ENCODE peak calls at places on chromosome 14, in six cellular contexts. One of them, this sample, is unnamed.

GRCh38 chr14:95515080-95515489 is 1.4 kb downstream of the SYNE3 start:
- DNase-seq in heart right ventricle: peak; percentile 59
- DNase-seq in heart left ventricle: peak; percentile 74
- DNase-seq in pancreas: no peak
- DNase-seq in A549: no peak
- DNase-seq in OCI-LY7: no peak
- DNase-seq in this sample: no peak

GRCh38 chr14:77458249-77458950 is 507 bp downstream of the AHSA1 start:
- DNase-seq in A549: peak; percentile 24
- DNase-seq in heart right ventricle: no peak
- DNase-seq in OCI-LY7: peak; percentile 77
- DNase-seq in heart left ventricle: peak; percentile 63
- DNase-seq in pancreas: no peak
- DNase-seq in this sample: no peak

GRCh38 chr14:24692382-24693352 is 58.7 kb upstream of the GZMB start:
- DNase-seq in pancreas: no peak
- DNase-seq in OCI-LY7: no peak
- DNase-seq in heart left ventricle: no peak
- DNase-seq in heart right ventricle: no peak
- DNase-seq in A549: no peak
- DNase-seq in this sample: no peak

GRCh38 chr14:61566537-61567225 is 128.6 kb upstream of the HIF1A start:
- DNase-seq in pancreas: no peak
- DNase-seq in A549: no peak
- DNase-seq in heart right ventricle: no peak
- DNase-seq in OCI-LY7: no peak
- DNase-seq in heart left ventricle: no peak
- DNase-seq in this sample: no peak

GRCh38 chr14:105974902-105975301 is 448.5 kb downstream of the TMEM121 start:
- DNase-seq in pancreas: no peak
- DNase-seq in A549: no peak
- DNase-seq in heart left ventricle: no peak
- DNase-seq in OCI-LY7: no peak
- DNase-seq in heart right ventricle: no peak
- DNase-seq in this sample: no peak

GRCh38 chr14:68215628-68216027 is 396.0 kb downstream of the RAD51B start:
- DNase-seq in OCI-LY7: peak; percentile 7
- DNase-seq in heart left ventricle: no peak
- DNase-seq in A549: no peak
- DNase-seq in pancreas: no peak
- DNase-seq in heart right ventricle: no peak
- DNase-seq in this sample: no peak

GRCh38 chr14:60722836-60723217 is 1.3 kb downstream of the SIX4 start:
- DNase-seq in heart right ventricle: peak; percentile 13
- DNase-seq in A549: peak; percentile 15
- DNase-seq in pancreas: peak; percentile 46
- DNase-seq in heart left ventricle: no peak
- DNase-seq in OCI-LY7: no peak
- DNase-seq in this sample: no peak

GRCh38 chr14:89418452-89418851 is 1.4 kb upstream of the FOXN3 start:
- DNase-seq in heart left ventricle: no peak
- DNase-seq in A549: no peak
- DNase-seq in heart right ventricle: no peak
- DNase-seq in OCI-LY7: no peak
- DNase-seq in pancreas: no peak
- DNase-seq in this sample: no peak

GRCh38 chr14:67738740-67739504 is 37.2 kb downstream of the RDH12 start:
- DNase-seq in pancreas: peak; percentile 72
- DNase-seq in heart left ventricle: no peak
- DNase-seq in heart right ventricle: peak; percentile 27
- DNase-seq in A549: peak; percentile 88
- DNase-seq in OCI-LY7: no peak
- DNase-seq in this sample: peak; percentile 79

GRCh38 chr14:66610154-66610563 is 102.2 kb downstream of the GPHN start:
- DNase-seq in pancreas: no peak
- DNase-seq in A549: no peak
- DNase-seq in OCI-LY7: peak; percentile 30
- DNase-seq in heart right ventricle: no peak
- DNase-seq in heart left ventricle: no peak
- DNase-seq in this sample: no peak
- TF ChIP-seq CTCF in pancreas: no peak
- TF ChIP-seq CTCF in A549: peak; percentile 10
- TF ChIP-seq CTCF in OCI-LY7: peak; percentile 80
- TF ChIP-seq CTCF in heart right ventricle: no peak
- TF ChIP-seq CTCF in heart left ventricle: peak; percentile 8
- TF ChIP-seq CTCF in this sample: peak; percentile 47

GRCh38 chr14:104001003-104001402 is 58.7 kb upstream of the RD3L start:
- DNase-seq in pancreas: no peak
- DNase-seq in A549: no peak
- DNase-seq in OCI-LY7: peak; percentile 31
- DNase-seq in heart left ventricle: no peak
- DNase-seq in heart right ventricle: no peak
- DNase-seq in this sample: no peak
- TF ChIP-seq CTCF in pancreas: no peak
- TF ChIP-seq CTCF in A549: no peak
- TF ChIP-seq CTCF in OCI-LY7: peak; percentile 69
- TF ChIP-seq CTCF in heart left ventricle: no peak
- TF ChIP-seq CTCF in heart right ventricle: no peak
- TF ChIP-seq CTCF in this sample: peak; percentile 4

GRCh38 chr14:94158239-94158888 is 15.8 kb upstream of the PPP4R4 start:
- DNase-seq in A549: no peak
- DNase-seq in OCI-LY7: no peak
- DNase-seq in heart right ventricle: no peak
- DNase-seq in heart left ventricle: no peak
- DNase-seq in pancreas: no peak
- DNase-seq in this sample: no peak

GRCh38 chr14:94162466-94162865 is 11.7 kb upstream of the PPP4R4 start:
- DNase-seq in A549: no peak
- DNase-seq in heart right ventricle: no peak
- DNase-seq in OCI-LY7: no peak
- DNase-seq in pancreas: no peak
- DNase-seq in heart left ventricle: no peak
- DNase-seq in this sample: no peak

GRCh38 chr14:94161979-94162378 is 12.1 kb upstream of the PPP4R4 start:
- DNase-seq in OCI-LY7: no peak
- DNase-seq in pancreas: no peak
- DNase-seq in A549: no peak
- DNase-seq in heart left ventricle: no peak
- DNase-seq in heart right ventricle: no peak
- DNase-seq in this sample: no peak

GRCh38 chr14:94163806-94164205 is 10.3 kb upstream of the PPP4R4 start:
- DNase-seq in OCI-LY7: no peak
- DNase-seq in pancreas: no peak
- DNase-seq in heart left ventricle: no peak
- DNase-seq in heart right ventricle: no peak
- DNase-seq in A549: no peak
- DNase-seq in this sample: no peak

GRCh38 chr14:94161087-94161486 is 13.0 kb upstream of the PPP4R4 start:
- DNase-seq in OCI-LY7: no peak
- DNase-seq in heart left ventricle: no peak
- DNase-seq in pancreas: no peak
- DNase-seq in A549: no peak
- DNase-seq in heart right ventricle: no peak
- DNase-seq in this sample: no peak
- TF ChIP-seq CTCF in OCI-LY7: no peak
- TF ChIP-seq CTCF in heart left ventricle: no peak
- TF ChIP-seq CTCF in pancreas: no peak
- TF ChIP-seq CTCF in A549: no peak
- TF ChIP-seq CTCF in heart right ventricle: no peak
- TF ChIP-seq CTCF in this sample: no peak

GRCh38 chr14:38431156-38431555 is 175.3 kb upstream of the CLEC14A start:
- DNase-seq in A549: no peak
- DNase-seq in OCI-LY7: no peak
- DNase-seq in heart right ventricle: no peak
- DNase-seq in pancreas: no peak
- DNase-seq in heart left ventricle: no peak
- DNase-seq in this sample: no peak

GRCh38 chr14:38432186-38432585 is 176.3 kb upstream of the CLEC14A start:
- DNase-seq in OCI-LY7: no peak
- DNase-seq in pancreas: no peak
- DNase-seq in A549: no peak
- DNase-seq in heart left ventricle: no peak
- DNase-seq in heart right ventricle: no peak
- DNase-seq in this sample: no peak

GRCh38 chr14:38425324-38425976 is 169.6 kb upstream of the CLEC14A start:
- DNase-seq in heart left ventricle: no peak
- DNase-seq in pancreas: no peak
- DNase-seq in OCI-LY7: no peak
- DNase-seq in heart right ventricle: no peak
- DNase-seq in A549: no peak
- DNase-seq in this sample: no peak

GRCh38 chr14:38430522-38430921 is 174.6 kb upstream of the CLEC14A start:
- DNase-seq in A549: no peak
- DNase-seq in heart left ventricle: no peak
- DNase-seq in pancreas: no peak
- DNase-seq in heart right ventricle: no peak
- DNase-seq in OCI-LY7: no peak
- DNase-seq in this sample: no peak
- TF ChIP-seq CTCF in A549: no peak
- TF ChIP-seq CTCF in heart left ventricle: no peak
- TF ChIP-seq CTCF in pancreas: no peak
- TF ChIP-seq CTCF in heart right ventricle: no peak
- TF ChIP-seq CTCF in OCI-LY7: no peak
- TF ChIP-seq CTCF in this sample: no peak

GRCh38 chr14:75578786-75579781 is 664 bp downstream of the FLVCR2 start:
- DNase-seq in OCI-LY7: no peak
- DNase-seq in heart left ventricle: no peak
- DNase-seq in pancreas: peak; percentile 31
- DNase-seq in heart right ventricle: peak; percentile 17
- DNase-seq in A549: peak; percentile 35
- DNase-seq in this sample: no peak
- TF ChIP-seq CTCF in OCI-LY7: no peak
- TF ChIP-seq CTCF in heart left ventricle: peak; percentile 9
- TF ChIP-seq CTCF in pancreas: no peak
- TF ChIP-seq CTCF in heart right ventricle: no peak
- TF ChIP-seq CTCF in A549: peak; percentile 25
- TF ChIP-seq CTCF in this sample: peak; percentile 4

GRCh38 chr14:101412741-101413140 is 148.6 kb upstream of the DIO3 start:
- DNase-seq in heart right ventricle: no peak
- DNase-seq in A549: peak; percentile 63
- DNase-seq in OCI-LY7: no peak
- DNase-seq in heart left ventricle: no peak
- DNase-seq in pancreas: no peak
- DNase-seq in this sample: no peak

GRCh38 chr14:101410126-101410525 is 151.2 kb upstream of the DIO3 start:
- DNase-seq in heart left ventricle: no peak
- DNase-seq in heart right ventricle: no peak
- DNase-seq in OCI-LY7: peak; percentile 54
- DNase-seq in pancreas: no peak
- DNase-seq in A549: no peak
- DNase-seq in this sample: no peak

GRCh38 chr14:101409006-101409543 is 152.2 kb upstream of the DIO3 start:
- DNase-seq in pancreas: no peak
- DNase-seq in A549: no peak
- DNase-seq in OCI-LY7: no peak
- DNase-seq in heart left ventricle: no peak
- DNase-seq in heart right ventricle: no peak
- DNase-seq in this sample: no peak

GRCh38 chr14:101411151-101411550 is 150.1 kb upstream of the DIO3 start:
- DNase-seq in heart left ventricle: no peak
- DNase-seq in A549: no peak
- DNase-seq in pancreas: no peak
- DNase-seq in heart right ventricle: no peak
- DNase-seq in OCI-LY7: no peak
- DNase-seq in this sample: no peak

GRCh38 chr14:101411770-101412169 is 149.5 kb upstream of the DIO3 start:
- DNase-seq in OCI-LY7: no peak
- DNase-seq in pancreas: no peak
- DNase-seq in heart left ventricle: no peak
- DNase-seq in heart right ventricle: no peak
- DNase-seq in A549: no peak
- DNase-seq in this sample: no peak
- TF ChIP-seq CTCF in OCI-LY7: no peak
- TF ChIP-seq CTCF in pancreas: no peak
- TF ChIP-seq CTCF in heart left ventricle: no peak
- TF ChIP-seq CTCF in heart right ventricle: no peak
- TF ChIP-seq CTCF in A549: no peak
- TF ChIP-seq CTCF in this sample: no peak

GRCh38 chr14:93035585-93035916 is 80.2 kb downstream of the ITPK1 start:
- DNase-seq in heart right ventricle: no peak
- DNase-seq in A549: no peak
- DNase-seq in OCI-LY7: no peak
- DNase-seq in heart left ventricle: no peak
- DNase-seq in pancreas: no peak
- DNase-seq in this sample: no peak

GRCh38 chr14:93033039-93033982 is 82.4 kb downstream of the ITPK1 start:
- DNase-seq in pancreas: no peak
- DNase-seq in heart left ventricle: no peak
- DNase-seq in OCI-LY7: peak; percentile 5
- DNase-seq in A549: no peak
- DNase-seq in heart right ventricle: no peak
- DNase-seq in this sample: no peak

GRCh38 chr14:93035917-93036651 is 79.6 kb downstream of the ITPK1 start:
- DNase-seq in pancreas: no peak
- DNase-seq in heart left ventricle: no peak
- DNase-seq in heart right ventricle: peak; percentile 48
- DNase-seq in A549: no peak
- DNase-seq in OCI-LY7: no peak
- DNase-seq in this sample: no peak

GRCh38 chr14:93033983-93034670 is 81.6 kb downstream of the ITPK1 start:
- DNase-seq in A549: no peak
- DNase-seq in pancreas: no peak
- DNase-seq in OCI-LY7: peak; percentile 63
- DNase-seq in heart right ventricle: no peak
- DNase-seq in heart left ventricle: no peak
- DNase-seq in this sample: no peak

GRCh38 chr14:93034671-93034994 is 81.1 kb downstream of the ITPK1 start:
- DNase-seq in pancreas: no peak
- DNase-seq in heart right ventricle: no peak
- DNase-seq in heart left ventricle: no peak
- DNase-seq in A549: no peak
- DNase-seq in OCI-LY7: no peak
- DNase-seq in this sample: no peak
- TF ChIP-seq CTCF in pancreas: no peak
- TF ChIP-seq CTCF in heart right ventricle: no peak
- TF ChIP-seq CTCF in heart left ventricle: no peak
- TF ChIP-seq CTCF in A549: no peak
- TF ChIP-seq CTCF in OCI-LY7: no peak
- TF ChIP-seq CTCF in this sample: no peak

DNA sequence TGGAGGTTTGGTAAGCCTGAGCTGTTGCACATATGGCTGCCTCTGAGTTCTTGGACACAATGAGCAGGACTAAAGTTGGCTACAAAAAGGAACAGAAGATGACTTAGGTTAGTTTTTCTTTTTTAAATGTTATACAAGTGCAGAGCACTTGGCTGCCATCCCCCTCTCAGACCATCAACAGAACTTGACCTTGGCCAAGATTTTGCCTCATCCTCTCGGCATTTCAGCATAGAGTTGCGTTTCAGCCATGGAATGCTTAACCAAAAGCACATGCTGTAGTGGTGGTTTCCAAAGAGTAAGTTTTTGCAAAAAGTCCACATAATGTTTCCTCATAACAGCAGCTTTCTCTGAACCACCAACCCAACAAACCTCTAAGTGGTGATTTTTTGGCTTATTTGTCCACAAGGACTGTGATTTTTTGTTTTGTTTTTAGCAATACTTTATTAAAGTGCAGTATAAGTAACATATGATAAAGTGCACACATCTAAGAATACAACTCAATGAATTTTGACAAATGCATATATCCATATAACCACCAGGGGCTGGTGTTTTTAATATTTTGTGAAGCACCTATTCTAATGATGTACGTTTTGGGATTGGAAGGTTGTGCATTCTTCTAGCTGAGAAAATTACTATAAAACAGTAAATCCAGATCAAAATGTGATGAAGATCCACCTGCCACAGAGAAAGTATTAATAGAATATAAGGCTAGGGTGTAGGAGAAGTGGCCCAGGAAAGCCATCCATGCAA is 12.1 kb upstream of the GALNT16 start:
- DNase-seq in pancreas: no peak
- DNase-seq in A549: no peak
- DNase-seq in OCI-LY7: peak; percentile 16
- DNase-seq in heart left ventricle: no peak
- DNase-seq in heart right ventricle: no peak
- DNase-seq in this sample: peak; percentile 93
- TF ChIP-seq CTCF in pancreas: no peak
- TF ChIP-seq CTCF in A549: no peak
- TF ChIP-seq CTCF in OCI-LY7: peak; percentile 62
- TF ChIP-seq CTCF in heart left ventricle: no peak
- TF ChIP-seq CTCF in heart right ventricle: peak; percentile 10
- TF ChIP-seq CTCF in this sample: peak; percentile 46

This sample was measured in AG09319.